ENCODE peak calls at places on chromosomes 3 and 15, in four cellular contexts. E is astrocyte of the cerebellum, B is BE2C, G is MCF 10A. P is an unnamed sample.

GRCh38 chr3:149726716-149727407 is 25.4 kb downstream of the COMMD2 start:
- DNase-seq in E (no peak), B (no peak), G (no peak), P (no peak)

GRCh38 chr15:38600241-38600640 is 35.6 kb upstream of the RASGRP1 start:
- DNase-seq in E (no peak), B (no peak), G (no peak), P (no peak)

GRCh38 chr15:89167267-89168176 is 53.9 kb downstream of the RLBP1 start:
- DNase-seq in E (no peak), B (no peak), G (peak), P (peak)

GRCh38 chr3:99534951-99535704 is 103.3 kb upstream of the COL8A1 start:
- DNase-seq in E (peak), B (no peak), G (peak), P (no peak)

GRCh38 chr3:61961882-61962281 is 400.5 kb downstream of the PTPRG start:
- DNase-seq in E (no peak), B (no peak), G (no peak), P (no peak)

GRCh38 chr3:115470254-115470653 is 153.1 kb upstream of the GAP43 start:
- DNase-seq in E (no peak), B (peak), G (no peak), P (no peak)

GRCh38 chr15:92683511-92683834 is 27.9 kb upstream of the FAM174B start:
- DNase-seq in E (peak), B (peak), G (peak), P (no peak)

GRCh38 chr3:151895881-151896661 is 22.6 kb downstream of the SUCNR1 start:
- DNase-seq in E (no peak), B (no peak), G (no peak), P (no peak)

GRCh38 chr15:89775815-89776214 is 317 bp upstream of the MESP2 start:
- DNase-seq in E (no peak), B (no peak), G (no peak), P (peak)

GRCh38 chr3:194732617-194733016 is 46.9 kb downstream of the FAM43A start:
- DNase-seq in E (no peak), B (no peak), G (no peak), P (no peak)

GRCh38 chr15:55721554-55722185 is 21.3 kb downstream of the PRTG start:
- DNase-seq in E (no peak), B (no peak), G (no peak), P (no peak)

GRCh38 chr3:128482857-128483656 is 9.9 kb downstream of the GATA2 start:
- DNase-seq in E (no peak), B (peak), G (no peak), P (peak)

GRCh38 chr3:143084856-143085731 is 34.5 kb upstream of the CHST2 start:
- DNase-seq in E (no peak), B (peak), G (peak), P (peak)

GRCh38 chr15:36156855-36157521 is 422.4 kb upstream of the CDIN1 start:
- DNase-seq in E (no peak), B (no peak), G (peak), P (peak)

GRCh38 chr3:133937756-133938601 is 42.3 kb upstream of the RAB6B start:
- DNase-seq in E (peak), B (no peak), G (no peak), P (peak)

GRCh38 chr3:11661827-11662226 is 18.1 kb upstream of the VGLL4 start:
- DNase-seq in E (no peak), B (no peak), G (peak), P (peak)

GRCh38 chr3:146640955-146641867 is 36.1 kb upstream of the PLSCR5 start:
- DNase-seq in E (peak), B (no peak), G (peak), P (no peak)

GRCh38 chr3:56855856-56856538 is 54.2 kb upstream of the ARHGEF3 start:
- DNase-seq in E (no peak), B (peak), G (peak), P (no peak)

GRCh38 chr3:169604118-169604517 is 59.4 kb downstream of the MECOM start:
- DNase-seq in E (no peak), B (no peak), G (no peak), P (no peak)

GRCh38 chr3:187946031-187946691 is 200.9 kb upstream of the BCL6 start:
- DNase-seq in E (no peak), B (no peak), G (no peak), P (peak)

GRCh38 chr15:76991048-76991447 is 3.9 kb upstream of the PSTPIP1 start:
- DNase-seq in E (no peak), B (no peak), G (no peak), P (no peak)

GRCh38 chr3:123695731-123696640 is 111.1 kb upstream of the HACD2 start:
- DNase-seq in E (no peak), B (no peak), G (no peak), P (no peak)

GRCh38 chr15:88769161-88769971 is 33.9 kb upstream of the ACAN start:
- DNase-seq in E (no peak), B (no peak), G (no peak), P (peak)

GRCh38 chr3:126996905-126997304 is 14.0 kb downstream of the PLXNA1 start:
- DNase-seq in E (no peak), B (no peak), G (peak), P (peak)

GRCh38 chr15:75862796-75863195 is 19.5 kb downstream of the UBE2Q2 start:
- DNase-seq in E (no peak), B (no peak), G (no peak), P (no peak)

GRCh38 chr3:13509066-13509815 is 29.1 kb downstream of the HDAC11 start:
- DNase-seq in E (no peak), B (no peak), G (no peak), P (peak)

GRCh38 chr15:35545316-35545824 is 595 bp downstream of the DPH6 start:
- DNase-seq in E (no peak), B (peak), G (peak), P (peak)

GRCh38 chr3:16124636-16125035 is 49.8 kb upstream of the GALNT15 start:
- DNase-seq in E (peak), B (no peak), G (peak), P (peak)

GRCh38 chr3:39013921-39014509 is 37.7 kb downstream of the SCN11A start:
- DNase-seq in E (no peak), B (no peak), G (no peak), P (no peak)

GRCh38 chr3:98602078-98602678 is 8.8 kb upstream of the CPOX start:
- DNase-seq in E (peak), B (peak), G (peak), P (peak)

GRCh38 chr15:92074161-92074560 is 220.7 kb downstream of the SLCO3A1 start:
- DNase-seq in E (no peak), B (no peak), G (no peak), P (no peak)

GRCh38 chr3:40369716-40370115 is 17.3 kb upstream of the ENTPD3 start:
- DNase-seq in E (no peak), B (no peak), G (no peak), P (no peak)

GRCh38 chr3:40363681-40364080 is 23.3 kb upstream of the ENTPD3 start:
- DNase-seq in E (no peak), B (no peak), G (no peak), P (no peak)

GRCh38 chr3:40366203-40367162 is 20.5 kb upstream of the ENTPD3 start:
- DNase-seq in E (peak), B (no peak), G (peak), P (no peak)
- TF ChIP-seq CTCF in E (no peak), B (no peak), G (no peak), P (no peak)

GRCh38 chr3:71977525-71977924 is 192.6 kb upstream of the PROK2 start:
- DNase-seq in E (no peak), B (no peak), G (no peak), P (no peak)

GRCh38 chr3:71975573-71975972 is 190.6 kb upstream of the PROK2 start:
- DNase-seq in E (no peak), B (no peak), G (no peak), P (no peak)

GRCh38 chr3:71973337-71974030 is 188.5 kb upstream of the PROK2 start:
- DNase-seq in E (no peak), B (no peak), G (peak), P (no peak)

GRCh38 chr3:71968491-71968890 is 183.5 kb upstream of the PROK2 start:
- DNase-seq in E (no peak), B (no peak), G (no peak), P (no peak)

GRCh38 chr3:71972031-71972430 is 187.1 kb upstream of the PROK2 start:
- DNase-seq in E (no peak), B (peak), G (peak), P (no peak)
- TF ChIP-seq CTCF in E (no peak), B (no peak), G (peak), P (no peak)

GRCh38 chr3:96700322-96701315 is 113.8 kb upstream of the EPHA6 start:
- DNase-seq in E (peak), B (peak), G (peak), P (peak)
- TF ChIP-seq CTCF in E (peak), B (peak), G (no peak), P (no peak)

DNA sequence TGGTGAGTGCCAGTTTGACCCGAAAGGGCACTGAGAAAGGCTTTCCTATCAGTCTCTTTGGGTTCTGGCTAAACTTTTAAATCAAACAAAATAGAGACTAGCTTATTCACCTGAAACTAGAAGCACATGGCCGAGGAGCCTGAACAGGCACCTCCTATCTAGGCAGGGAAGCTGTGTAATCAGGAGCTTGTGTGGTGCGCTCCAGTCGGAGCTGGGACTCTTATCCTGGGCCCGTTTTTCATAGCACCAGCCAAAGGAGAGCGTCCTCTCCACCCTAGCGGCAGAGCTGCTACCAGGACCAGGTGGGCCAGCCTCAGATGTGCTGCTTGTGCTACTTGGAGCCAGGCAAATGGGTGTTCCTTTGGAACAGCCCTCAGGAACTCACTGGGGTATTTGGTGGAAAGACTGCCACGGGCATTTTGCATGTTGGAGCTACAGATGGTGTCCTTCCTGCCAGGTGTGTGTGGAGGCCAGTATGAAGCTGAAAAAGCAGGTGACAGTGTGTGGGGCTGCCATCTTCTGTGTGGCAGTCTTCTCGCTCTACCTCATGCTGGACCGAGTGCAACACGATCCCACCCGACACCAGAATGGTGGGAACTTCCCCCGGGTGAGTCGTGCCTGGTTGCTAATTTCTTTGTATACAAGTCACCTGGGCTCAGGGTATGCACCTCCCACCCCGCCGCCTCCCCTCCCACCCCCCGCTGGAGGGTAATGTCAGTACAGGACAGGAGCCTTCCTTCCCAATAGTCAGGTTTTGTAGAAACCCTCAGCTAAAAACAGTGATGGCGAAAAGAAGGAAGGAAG is 833 bp downstream of the MAN2A2 start:
- DNase-seq in E (peak), B (no peak), G (no peak), P (peak)
- TF ChIP-seq CTCF in E (no peak), B (peak), G (no peak), P (no peak)

DNA sequence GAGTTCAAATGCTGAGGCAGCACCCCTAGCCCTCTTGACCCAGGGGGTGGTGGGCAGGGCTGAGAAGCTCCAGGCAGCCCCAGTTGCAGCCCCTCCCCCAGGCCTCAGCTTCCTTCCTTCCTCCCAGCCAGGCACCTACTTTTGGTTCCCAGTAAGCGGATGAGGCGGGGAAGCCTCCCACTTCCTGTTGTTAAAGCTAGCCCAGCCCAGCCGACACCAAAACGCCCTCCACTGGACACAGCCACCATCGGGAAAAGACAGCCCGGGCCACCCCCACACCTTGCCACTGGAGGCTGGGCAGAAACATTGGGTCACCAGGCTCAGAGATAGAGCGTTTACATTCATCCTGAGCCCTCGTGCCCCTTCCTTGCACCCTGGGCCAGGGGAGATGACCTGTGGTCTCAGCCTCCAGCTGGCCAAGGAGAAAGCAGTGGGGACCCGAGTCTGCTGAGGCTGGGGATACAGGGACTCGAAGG is 3.5 kb downstream of the DUSP7 start:
- DNase-seq in E (no peak), B (peak), G (peak), P (peak)
- TF ChIP-seq CTCF in E (peak), B (peak), G (peak), P (peak)

P was measured in osteoblast.